ENCODE peak calls at places on chromosomes 4 and X, in eight cellular contexts. U, E, F, P, W, R, C and H are unnamed samples.

GRCh38 chrX:56800801-56801200 is 71.8 kb downstream of the NBDY start:
- DNase-seq in U (no peak), E (no peak), F (no peak), P (no peak), W (no peak), R (no peak), C (no peak), H (peak; percentile 13)

GRCh38 chr4:137705171-137705783 is 173.0 kb upstream of the PCDH18 start:
- DNase-seq in U (peak; percentile 26), E (peak; percentile 10), F (no peak), P (peak; percentile 13), W (no peak), R (peak; percentile 84), C (peak; percentile 98), H (no peak)

GRCh38 chr4:81844717-81845116 is 373.0 kb upstream of the RASGEF1B start:
- DNase-seq in U (peak; percentile 69), E (peak; percentile 82), F (peak; percentile 69), P (peak; percentile 88), W (peak; percentile 79), R (peak; percentile 45), C (peak; percentile 75), H (peak; percentile 53)

GRCh38 chr4:183499797-183500196 is 5.1 kb upstream of the ING2 start:
- DNase-seq in U (no peak), E (no peak), F (no peak), P (no peak), W (no peak), R (no peak), C (no peak), H (no peak)

GRCh38 chr4:111689214-111689613 is 456.0 kb upstream of the FAM241A start:
- DNase-seq in U (no peak), E (peak; percentile 69), F (no peak), P (peak; percentile 73), W (no peak), R (peak; percentile 70), C (peak; percentile 79), H (no peak)

GRCh38 chr4:124449881-124450280 is 262.7 kb downstream of the ANKRD50 start:
- DNase-seq in U (no peak), E (no peak), F (no peak), P (no peak), W (no peak), R (no peak), C (no peak), H (no peak)

GRCh38 chr4:33073811-33074210 is 2353.6 kb downstream of the PCDH7 start:
- DNase-seq in U (no peak), E (no peak), F (no peak), P (no peak), W (no peak), R (peak; percentile 67), C (peak; percentile 61), H (no peak)

GRCh38 chr4:27218013-27218412 is 357.4 kb downstream of the STIM2 start:
- DNase-seq in U (no peak), E (peak; percentile 75), F (no peak), P (no peak), W (no peak), R (peak; percentile 54), C (peak; percentile 15), H (no peak)

GRCh38 chrX:10529344-10529743 is 91.0 kb downstream of the MID1 start:
- DNase-seq in U (no peak), E (peak; percentile 48), F (no peak), P (no peak), W (no peak), R (peak; percentile 39), C (peak; percentile 64), H (no peak)

GRCh38 chr4:103445377-103445776 is 247.2 kb upstream of the CENPE start:
- DNase-seq in U (no peak), E (no peak), F (no peak), P (no peak), W (no peak), R (no peak), C (no peak), H (no peak)

GRCh38 chrX:15915959-15916703 is 61.5 kb upstream of the AP1S2 start:
- DNase-seq in U (peak; percentile 8), E (no peak), F (no peak), P (no peak), W (no peak), R (peak; percentile 15), C (no peak), H (no peak)

GRCh38 chr4:170674176-170674575 is 584.4 kb upstream of the AADAT start:
- DNase-seq in U (no peak), E (peak; percentile 30), F (no peak), P (no peak), W (no peak), R (peak; percentile 20), C (no peak), H (no peak)
- TF ChIP-seq CTCF in U (no peak), E (no peak), F (no peak), P (no peak), W (no peak), R (no peak), C (no peak), H (no peak)

DNA sequence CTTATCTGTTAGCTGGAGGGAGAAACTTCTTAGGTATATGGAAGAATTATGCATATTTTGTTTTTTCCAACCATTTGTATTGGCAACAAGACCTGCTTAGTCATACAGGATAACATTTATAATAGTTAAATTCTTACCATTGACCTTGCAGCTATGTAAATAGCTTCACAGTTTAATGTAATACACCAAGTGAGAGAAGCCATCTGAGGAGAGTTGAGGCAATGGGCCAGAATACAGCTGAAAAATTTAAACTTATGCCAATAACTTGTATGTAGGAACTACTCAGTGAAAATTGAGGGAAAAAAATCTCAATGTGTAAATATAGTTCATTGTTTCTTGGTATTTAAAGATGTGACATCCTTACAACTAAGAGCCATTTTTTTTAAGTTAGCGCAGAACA is 273.5 kb downstream of the DACH2 start:
- DNase-seq in U (no peak), E (no peak), F (no peak), P (no peak), W (no peak), R (no peak), C (no peak), H (no peak)
- TF ChIP-seq CTCF in U (no peak), E (no peak), F (no peak), P (no peak), W (no peak), R (no peak), C (no peak), H (no peak)

GRCh38 chrX:31212856-31213748 is 141.3 kb upstream of the FTHL17 start:
- DNase-seq in U (no peak), E (peak; percentile 71), F (no peak), P (no peak), W (no peak), R (no peak), C (no peak), H (no peak)

GRCh38 chrX:31217111-31217510 is 145.3 kb upstream of the FTHL17 start:
- DNase-seq in U (no peak), E (no peak), F (no peak), P (no peak), W (no peak), R (no peak), C (no peak), H (no peak)

GRCh38 chrX:31215277-31215815 is 143.5 kb upstream of the FTHL17 start:
- DNase-seq in U (no peak), E (no peak), F (no peak), P (no peak), W (no peak), R (no peak), C (no peak), H (no peak)

GRCh38 chrX:31209005-31209612 is 137.3 kb upstream of the FTHL17 start:
- DNase-seq in U (no peak), E (peak; percentile 52), F (no peak), P (no peak), W (no peak), R (peak; percentile 33), C (no peak), H (no peak)

DNA sequence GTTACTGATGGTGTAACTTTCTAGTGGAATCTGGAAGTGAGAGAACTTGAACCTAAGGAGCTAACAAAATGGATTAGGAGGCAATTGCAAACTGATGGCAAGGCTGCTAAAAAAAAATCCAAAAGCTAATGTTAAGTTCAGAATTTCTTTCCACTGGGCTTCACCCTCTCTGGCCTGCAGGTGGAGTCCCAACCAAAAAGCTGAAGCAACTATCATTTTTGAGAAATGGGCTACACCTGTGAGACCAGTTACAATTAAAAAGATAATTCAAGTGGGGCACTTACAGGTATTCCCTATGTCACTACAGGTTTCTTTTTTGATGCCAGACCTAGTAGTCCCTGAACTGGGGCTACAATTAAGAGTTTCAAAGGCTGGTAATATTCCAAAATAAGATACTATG is 142.1 kb upstream of the FTHL17 start:
- DNase-seq in U (peak; percentile 11), E (peak; percentile 26), F (peak; percentile 10), P (peak; percentile 6), W (peak; percentile 14), R (no peak), C (peak; percentile 11), H (peak; percentile 38)
- TF ChIP-seq CTCF in U (peak; percentile 38), E (peak; percentile 47), F (peak; percentile 62), P (peak; percentile 49), W (peak; percentile 31), R (peak; percentile 64), C (peak; percentile 51), H (peak; percentile 46)

GRCh38 chr4:154807042-154807630 is 26.1 kb downstream of the RBM46 start:
- DNase-seq in U (no peak), E (peak; percentile 58), F (no peak), P (no peak), W (no peak), R (peak; percentile 28), C (peak; percentile 78), H (no peak)
- TF ChIP-seq CTCF in U (peak; percentile 55), E (peak; percentile 42), F (peak; percentile 63), P (peak; percentile 79), W (no peak), R (peak; percentile 60), C (peak; percentile 67), H (peak; percentile 60)

DNA sequence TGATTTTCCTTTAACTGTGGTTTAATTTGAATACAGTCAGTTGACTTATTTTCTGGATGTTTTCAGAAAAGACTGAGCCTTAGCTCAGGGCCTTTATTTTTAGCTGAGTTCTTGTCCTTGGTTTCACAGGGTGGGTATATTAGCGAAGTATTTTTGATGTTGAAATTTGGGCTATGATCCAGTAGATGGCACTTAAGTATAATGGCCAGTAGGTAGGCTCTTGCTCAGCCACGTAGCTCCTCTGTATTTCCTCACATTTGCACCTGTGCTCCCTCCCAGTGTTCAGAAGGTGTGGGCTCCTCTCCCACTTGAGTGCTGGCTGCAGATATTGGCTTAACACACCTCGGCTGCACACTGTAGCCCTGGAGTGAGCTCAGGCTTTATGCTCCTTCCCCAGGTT is 549.9 kb upstream of the AMOT start:
- DNase-seq in U (no peak), E (no peak), F (no peak), P (no peak), W (no peak), R (no peak), C (no peak), H (no peak)
- TF ChIP-seq CTCF in U (no peak), E (no peak), F (peak; percentile 7), P (no peak), W (no peak), R (no peak), C (no peak), H (no peak)

GRCh38 chrX:104482757-104483156 is 83.2 kb upstream of the IL1RAPL2 start:
- DNase-seq in U (no peak), E (peak; percentile 13), F (no peak), P (no peak), W (no peak), R (no peak), C (no peak), H (no peak)
- TF ChIP-seq CTCF in U (no peak), E (no peak), F (no peak), P (no peak), W (no peak), R (peak; percentile 7), C (no peak), H (no peak)